ENCODE peak calls at places on chromosomes 16 and 17, in five cellular contexts. One of them, this sample, is unnamed.
A peak's percentile ranks its signal among the peaks of the same experiment; 100 is the strongest.

GRCh38 chr16:89847056-89847929 is 19.0 kb downstream of the SPIRE2 start:
- DNase-seq in astrocyte: no peak
- DNase-seq in body of pancreas: no peak
- DNase-seq in iris pigment epithelial cell: no peak
- DNase-seq in globus pallidus: no peak
- DNase-seq in this sample: no peak

GRCh38 chr16:57150682-57151330 is 35.0 kb downstream of the PSME3IP1 start:
- DNase-seq in astrocyte: peak; percentile 61
- DNase-seq in globus pallidus: no peak
- DNase-seq in body of pancreas: peak; percentile 48
- DNase-seq in iris pigment epithelial cell: peak; percentile 32
- DNase-seq in this sample: peak; percentile 16

GRCh38 chr17:80575057-80575875 is 30.6 kb downstream of the RPTOR start:
- DNase-seq in iris pigment epithelial cell: peak; percentile 87
- DNase-seq in astrocyte: peak; percentile 67
- DNase-seq in body of pancreas: peak; percentile 85
- DNase-seq in globus pallidus: peak; percentile 20
- DNase-seq in this sample: peak; percentile 88

GRCh38 chr17:48502901-48503300 is 27.9 kb downstream of the HOXB1 start:
- DNase-seq in globus pallidus: no peak
- DNase-seq in astrocyte: no peak
- DNase-seq in iris pigment epithelial cell: no peak
- DNase-seq in body of pancreas: no peak
- DNase-seq in this sample: no peak

GRCh38 chr17:8120520-8121443 is 2.5 kb upstream of the ALOXE3 start:
- DNase-seq in globus pallidus: no peak
- DNase-seq in iris pigment epithelial cell: peak; percentile 67
- DNase-seq in body of pancreas: peak; percentile 76
- DNase-seq in astrocyte: no peak
- DNase-seq in this sample: peak; percentile 80

GRCh38 chr16:11203111-11203623 is 52.8 kb downstream of the SOCS1 start:
- DNase-seq in globus pallidus: no peak
- DNase-seq in iris pigment epithelial cell: no peak
- DNase-seq in astrocyte: no peak
- DNase-seq in body of pancreas: no peak
- DNase-seq in this sample: no peak

GRCh38 chr16:88867561-88868246 is 1.2 kb upstream of the PABPN1L start:
- DNase-seq in body of pancreas: no peak
- DNase-seq in astrocyte: no peak
- DNase-seq in iris pigment epithelial cell: no peak
- DNase-seq in globus pallidus: no peak
- DNase-seq in this sample: no peak

GRCh38 chr17:36920032-36921000 is 17.0 kb upstream of the LHX1 start:
- DNase-seq in globus pallidus: no peak
- DNase-seq in body of pancreas: no peak
- DNase-seq in iris pigment epithelial cell: peak; percentile 70
- DNase-seq in astrocyte: peak; percentile 70
- DNase-seq in this sample: no peak

GRCh38 chr16:10744370-10745030 is 858 bp downstream of the NUBP1 start:
- DNase-seq in iris pigment epithelial cell: peak; percentile 58
- DNase-seq in body of pancreas: no peak
- DNase-seq in astrocyte: peak; percentile 38
- DNase-seq in globus pallidus: no peak
- DNase-seq in this sample: no peak

GRCh38 chr17:43018932-43019331 is 3.3 kb downstream of the VAT1 start:
- DNase-seq in globus pallidus: no peak
- DNase-seq in body of pancreas: no peak
- DNase-seq in iris pigment epithelial cell: peak; percentile 87
- DNase-seq in astrocyte: no peak
- DNase-seq in this sample: no peak

GRCh38 chr17:45310380-45311324 is 6.2 kb downstream of the MAP3K14 start:
- DNase-seq in body of pancreas: peak; percentile 93
- DNase-seq in globus pallidus: no peak
- DNase-seq in iris pigment epithelial cell: no peak
- DNase-seq in astrocyte: no peak
- DNase-seq in this sample: peak; percentile 51

GRCh38 chr17:57253307-57254065 is 2.8 kb upstream of the MSI2 start:
- DNase-seq in body of pancreas: no peak
- DNase-seq in globus pallidus: no peak
- DNase-seq in astrocyte: no peak
- DNase-seq in iris pigment epithelial cell: no peak
- DNase-seq in this sample: no peak

GRCh38 chr16:86089986-86090385 is 191.0 kb downstream of the IRF8 start:
- DNase-seq in body of pancreas: no peak
- DNase-seq in globus pallidus: no peak
- DNase-seq in astrocyte: no peak
- DNase-seq in iris pigment epithelial cell: no peak
- DNase-seq in this sample: no peak

GRCh38 chr17:8243827-8244226 is 4.0 kb downstream of the CTC1 start:
- DNase-seq in globus pallidus: no peak
- DNase-seq in astrocyte: no peak
- DNase-seq in body of pancreas: no peak
- DNase-seq in iris pigment epithelial cell: no peak
- DNase-seq in this sample: no peak

GRCh38 chr17:66183529-66183928 is 8.4 kb downstream of the CEP112 start:
- DNase-seq in body of pancreas: no peak
- DNase-seq in iris pigment epithelial cell: no peak
- DNase-seq in astrocyte: no peak
- DNase-seq in globus pallidus: no peak
- DNase-seq in this sample: no peak

GRCh38 chr17:60671482-60671881 is 6.2 kb upstream of the BCAS3 start:
- DNase-seq in iris pigment epithelial cell: peak; percentile 20
- DNase-seq in globus pallidus: no peak
- DNase-seq in body of pancreas: no peak
- DNase-seq in astrocyte: no peak
- DNase-seq in this sample: no peak

GRCh38 chr16:15529673-15530072 is 95.3 kb downstream of the BMERB1 start:
- DNase-seq in astrocyte: no peak
- DNase-seq in iris pigment epithelial cell: no peak
- DNase-seq in body of pancreas: no peak
- DNase-seq in globus pallidus: peak; percentile 63
- DNase-seq in this sample: no peak

GRCh38 chr16:19697756-19698318 is 20.2 kb downstream of the KNOP1 start:
- DNase-seq in iris pigment epithelial cell: no peak
- DNase-seq in globus pallidus: no peak
- DNase-seq in body of pancreas: peak; percentile 82
- DNase-seq in astrocyte: no peak
- DNase-seq in this sample: no peak

GRCh38 chr17:4858880-4859260 is 25.7 kb downstream of the MINK1 start:
- DNase-seq in astrocyte: peak; percentile 46
- DNase-seq in globus pallidus: peak; percentile 69
- DNase-seq in body of pancreas: peak; percentile 71
- DNase-seq in iris pigment epithelial cell: peak; percentile 37
- DNase-seq in this sample: no peak

GRCh38 chr17:8162232-8162996 is at the start of gene VAMP2:
- DNase-seq in body of pancreas: peak; percentile 78
- DNase-seq in iris pigment epithelial cell: peak; percentile 66
- DNase-seq in globus pallidus: peak; percentile 73
- DNase-seq in astrocyte: no peak
- DNase-seq in this sample: peak; percentile 91

GRCh38 chr16:17173134-17173729 is 297.5 kb downstream of the XYLT1 start:
- DNase-seq in body of pancreas: peak; percentile 78
- DNase-seq in globus pallidus: peak; percentile 54
- DNase-seq in iris pigment epithelial cell: no peak
- DNase-seq in astrocyte: peak; percentile 79
- DNase-seq in this sample: peak; percentile 73

GRCh38 chr16:23498863-23499262 is 11.4 kb downstream of the GGA2 start:
- DNase-seq in iris pigment epithelial cell: no peak
- DNase-seq in globus pallidus: no peak
- DNase-seq in body of pancreas: no peak
- DNase-seq in astrocyte: no peak
- DNase-seq in this sample: no peak

GRCh38 chr17:76274559-76274956 is 9.4 kb downstream of the UBALD2 start:
- DNase-seq in body of pancreas: no peak
- DNase-seq in astrocyte: no peak
- DNase-seq in iris pigment epithelial cell: no peak
- DNase-seq in globus pallidus: no peak
- DNase-seq in this sample: no peak

GRCh38 chr16:27448531-27449433 is 46.8 kb downstream of the IL21R start:
- DNase-seq in iris pigment epithelial cell: no peak
- DNase-seq in astrocyte: no peak
- DNase-seq in body of pancreas: no peak
- DNase-seq in globus pallidus: no peak
- DNase-seq in this sample: no peak